ENCODE peak calls at places on chromosomes 13 and 19, in four cellular contexts. G is fibroblast of lung, P is uterus, T is BE2C. O is an unnamed sample. For H3K4me1, the result is how much of the 10 kb centered on the place peaks cover.

GRCh38 chr19:49073514-49074378 is 1.2 kb upstream of the KCNA7 start:
- DNase-seq in P (no peak), T (peak), G (no peak), O (no peak)

GRCh38 chr19:57708641-57709354 is at the start of gene ZNF154:
- DNase-seq in G (peak), T (no peak), P (no peak), O (peak)

GRCh38 chr13:63208811-63209210 is 1793.2 kb upstream of the PCDH20 start:
- DNase-seq in G (peak), P (no peak), T (no peak), O (no peak)

GRCh38 chr13:45749026-45749759 is 47.1 kb downstream of the CBY2 start:
- DNase-seq in G (no peak), T (no peak), P (no peak), O (no peak)

GRCh38 chr13:48094404-48094780 is 512 bp downstream of the MED4 start:
- DNase-seq in G (peak), T (peak), P (no peak), O (no peak)

GRCh38 chr13:24511824-24512207 is 762 bp downstream of the PARP4 start:
- DNase-seq in P (no peak), G (no peak), T (no peak), O (no peak)

GRCh38 chr19:11225815-11226214 is 13.6 kb upstream of the ANGPTL8 start:
- DNase-seq in P (no peak), T (no peak), G (no peak), O (no peak)

GRCh38 chr19:20787766-20788165 is 11.7 kb downstream of the ZNF66 start:
- DNase-seq in T (no peak), G (peak), P (no peak), O (no peak)

GRCh38 chr13:82961757-82962156 is 920.5 kb downstream of the SLITRK1 start:
- DNase-seq in G (no peak), P (no peak), T (no peak), O (no peak)

GRCh38 chr19:3586124-3586626 is 897 bp downstream of the GIPC3 start:
- DNase-seq in G (no peak), P (no peak), T (peak), O (no peak)

GRCh38 chr13:43141685-43142084 is 118.3 kb downstream of the DNAJC15 start:
- DNase-seq in G (no peak), T (no peak), P (no peak), O (no peak)

GRCh38 chr13:50990540-50991506 is 81.2 kb downstream of the RNASEH2B start:
- DNase-seq in P (peak), T (peak), G (peak), O (peak)

GRCh38 chr19:355134-355533 is 10.5 kb upstream of the MIER2 start:
- DNase-seq in G (no peak), P (peak), T (no peak), O (no peak)

GRCh38 chr13:50847501-50847900 is 4.0 kb upstream of the DLEU7 start:
- DNase-seq in P (no peak), G (no peak), T (no peak), O (no peak)

GRCh38 chr13:30308548-30308947 is 1.2 kb upstream of the KATNAL1 start:
- DNase-seq in P (no peak), T (no peak), G (peak), O (no peak)

GRCh38 chr13:32587774-32588165 is 1.5 kb downstream of the PDS5B start:
- DNase-seq in T (no peak), P (no peak), G (peak), O (no peak)

GRCh38 chr19:39405930-39406655 is 554 bp upstream of the ZFP36 start:
- DNase-seq in G (no peak), P (no peak), T (no peak), O (no peak)

GRCh38 chr19:7706662-7707454 is 4.9 kb upstream of the FCER2 start:
- DNase-seq in P (no peak), T (no peak), G (no peak), O (no peak)

GRCh38 chr13:102399791-102400618 is 1.8 kb downstream of the FGF14 start:
- DNase-seq in G (no peak), P (no peak), T (peak), O (peak)

GRCh38 chr19:28012361-28012760 is 1200.6 kb downstream of the UQCRFS1 start:
- DNase-seq in G (no peak), P (no peak), T (no peak), O (no peak)

GRCh38 chr19:5059191-5059579 is 90.3 kb downstream of the KDM4B start:
- DNase-seq in P (no peak), T (no peak), G (no peak), O (no peak)

GRCh38 chr19:16262618-16263017 is 62.0 kb upstream of the KLF2 start:
- DNase-seq in P (no peak), G (no peak), T (peak), O (no peak)

GRCh38 chr19:18785179-18786124 is 5.7 kb downstream of the COMP start:
- DNase-seq in T (peak), P (peak), G (peak), O (peak)

GRCh38 chr13:77697208-77698103 is at the start of gene SLAIN1:
- DNase-seq in G (peak), T (peak), P (peak), O (peak)

GRCh38 chr19:40716031-40716654 is 543 bp downstream of the COQ8B start:
- DNase-seq in T (peak), G (no peak), P (peak), O (no peak)

GRCh38 chr19:6765738-6766356 is 1.4 kb downstream of the SH2D3A start:
- DNase-seq in T (no peak), P (no peak), G (no peak), O (no peak)

GRCh38 chr13:24033527-24034302 is 126.8 kb upstream of the SPATA13 start:
- DNase-seq in P (no peak), T (no peak), G (peak), O (no peak)

GRCh38 chr19:34508540-34508939 is 27.0 kb downstream of the WTIP start:
- DNase-seq in T (no peak), P (no peak), G (no peak), O (no peak)

GRCh38 chr19:54298357-54299125 is 14.4 kb downstream of the LILRA5 start:
- DNase-seq in P (no peak), G (no peak), T (no peak), O (peak)

GRCh38 chr19:16671652-16672274 is 10.8 kb downstream of the TMEM38A start:
- DNase-seq in P (no peak), T (no peak), G (no peak), O (no peak)

GRCh38 chr13:93736111-93736510 is 509.5 kb downstream of the GPC6 start:
- DNase-seq in P (no peak), G (peak), T (no peak), O (no peak)

DNA sequence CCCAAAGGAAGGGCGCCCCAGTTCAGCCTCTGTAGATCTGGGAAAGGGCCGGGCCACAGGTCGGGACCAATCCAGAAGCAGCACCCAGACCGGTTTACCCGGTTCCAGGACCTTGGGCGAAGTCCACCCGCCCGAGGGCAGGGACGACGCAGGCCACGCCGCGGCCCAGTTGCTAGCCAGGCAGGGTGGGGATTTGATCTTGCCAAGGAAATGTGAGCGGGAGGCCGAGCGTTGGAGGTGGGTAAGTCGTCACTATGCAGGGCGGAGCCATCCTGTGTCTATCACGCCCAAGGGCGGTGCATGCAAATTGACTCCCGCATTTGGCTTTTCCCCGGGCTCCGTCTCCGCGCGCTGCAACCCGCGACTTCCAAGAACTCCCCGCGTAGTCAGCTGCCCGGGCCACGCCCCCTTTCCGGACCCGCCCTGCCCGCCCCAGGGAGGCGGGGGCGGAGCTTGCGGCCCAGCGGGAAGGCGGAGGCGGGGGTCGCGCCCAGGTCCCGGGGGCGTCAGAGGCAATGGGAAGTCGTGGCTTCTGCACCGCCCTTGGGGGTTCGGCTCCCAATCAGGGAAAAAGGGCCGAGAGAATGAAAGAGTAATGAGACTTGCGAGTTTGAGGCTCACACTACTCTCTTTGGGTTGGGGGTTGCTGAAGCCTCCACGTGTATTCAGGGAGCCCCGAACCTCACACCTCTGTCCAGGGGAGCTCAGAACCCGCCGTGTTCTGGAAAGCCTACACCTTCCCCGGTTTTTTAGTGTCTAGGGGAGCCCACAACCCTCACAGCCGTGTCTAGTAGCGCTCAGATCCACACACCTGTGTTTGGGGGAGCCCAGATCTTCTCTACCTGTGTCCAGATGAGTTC is 12.8 kb downstream of the IER2 start:
- DNase-seq in T (peak), P (peak), G (peak), O (peak)
- H3K4me1 ChIP-seq in T (under half), P (under half), G (under half), O (under half)

DNA sequence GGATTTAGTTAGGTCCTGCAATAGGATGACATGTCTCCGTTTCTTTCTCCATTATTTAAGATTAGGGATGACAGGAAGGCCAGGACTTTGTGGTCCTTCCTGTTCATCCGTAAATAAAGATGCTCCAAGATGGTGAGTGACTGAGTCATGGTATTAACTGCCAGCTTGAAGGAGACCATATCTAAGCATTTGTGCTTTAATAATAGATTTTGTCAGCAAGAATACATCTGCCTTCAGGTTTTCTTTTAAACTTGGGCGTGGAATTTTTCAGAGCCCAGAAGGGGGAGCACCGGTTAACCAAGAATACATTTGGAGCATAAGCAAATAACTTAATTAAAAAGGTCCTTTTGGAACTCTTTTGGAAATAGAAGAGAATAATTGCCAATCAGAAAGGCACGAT is 68.2 kb downstream of the ARHGAP35 start:
- DNase-seq in P (no peak), G (no peak), T (no peak), O (no peak)
- TF ChIP-seq CTCF in P (no peak), G (peak), T (peak), O (no peak)

GRCh38 chr13:74061939-74062595 is 72.1 kb downstream of the KLF12 start:
- DNase-seq in P (peak), G (peak), T (no peak), O (no peak)
- H3K4me1 ChIP-seq in P (under half), G (under half), T (under half), O (under half)

DNA sequence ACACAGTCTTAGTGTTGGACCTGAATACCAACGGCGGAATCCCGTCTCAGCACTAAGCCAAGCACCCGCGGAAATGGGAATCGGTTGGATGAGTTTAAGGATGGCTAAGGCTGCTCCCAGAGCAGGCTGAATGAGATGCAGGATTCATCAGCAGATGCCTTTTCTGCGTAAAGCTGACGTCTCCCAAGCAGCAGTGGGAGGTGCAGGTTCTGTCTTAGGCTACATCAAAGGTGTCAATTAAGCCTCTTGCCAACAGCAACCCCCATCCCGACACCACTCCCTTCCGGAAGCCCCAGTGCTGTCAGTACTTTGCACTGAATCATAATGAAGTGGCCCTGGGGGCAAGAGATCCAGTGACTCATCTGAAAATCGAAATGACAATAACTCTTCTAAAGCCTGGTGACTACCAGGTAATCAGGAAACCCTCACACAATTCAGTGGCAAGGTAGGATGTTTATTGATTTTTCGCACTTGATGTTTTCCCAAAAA is 275.6 kb downstream of the DCLK1 start:
- DNase-seq in G (peak), T (peak), P (no peak), O (no peak)
- TF ChIP-seq CTCF in G (no peak), T (peak), P (no peak), O (no peak)

DNA sequence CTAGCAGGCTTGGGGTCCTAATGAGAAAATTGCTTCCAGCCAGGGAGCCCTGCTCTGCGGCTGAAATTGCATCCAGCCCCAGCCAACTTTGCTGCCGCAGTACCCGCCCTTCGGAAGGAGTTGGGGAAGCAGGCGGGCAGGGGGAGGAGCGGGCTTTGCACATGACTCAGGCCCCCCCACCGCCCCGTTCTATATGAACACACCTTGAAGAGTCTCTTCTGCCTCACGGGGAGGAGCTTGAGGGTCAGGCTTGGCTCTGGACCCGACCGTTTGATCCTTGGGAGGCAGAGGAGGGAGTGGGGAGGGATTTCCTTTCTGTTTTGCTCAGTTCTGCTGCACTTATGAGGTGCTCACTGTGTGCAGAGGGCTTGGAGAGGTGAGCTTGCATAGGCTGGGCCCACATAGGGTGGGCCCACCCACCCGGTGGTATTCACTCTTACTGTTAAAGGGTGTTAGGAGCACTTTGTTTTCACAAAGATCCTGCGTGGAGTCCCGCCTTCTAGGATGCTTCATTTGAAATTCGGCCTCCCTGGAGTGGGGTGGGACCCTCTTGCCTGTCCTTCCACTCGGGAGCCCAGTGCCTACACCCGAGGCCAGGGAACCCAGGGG is 46.5 kb downstream of the LYL1 start:
- DNase-seq in G (peak), T (no peak), P (peak), O (peak)
- H3K4me1 ChIP-seq in G (half or more), T (half or more), P (under half), O (half or more)

GRCh38 chr19:45250216-45250831 is 747 bp upstream of the MARK4 start:
- DNase-seq in P (no peak), T (no peak), G (no peak), O (no peak)

GRCh38 chr19:45253396-45254027 is 2.4 kb downstream of the MARK4 start:
- DNase-seq in T (no peak), P (no peak), G (peak), O (no peak)

GRCh38 chr19:45249261-45250033 is 1.6 kb upstream of the MARK4 start:
- DNase-seq in P (no peak), T (no peak), G (no peak), O (no peak)

GRCh38 chr19:45250832-45251451 is at the start of gene MARK4:
- DNase-seq in P (peak), T (peak), G (peak), O (peak)

DNA sequence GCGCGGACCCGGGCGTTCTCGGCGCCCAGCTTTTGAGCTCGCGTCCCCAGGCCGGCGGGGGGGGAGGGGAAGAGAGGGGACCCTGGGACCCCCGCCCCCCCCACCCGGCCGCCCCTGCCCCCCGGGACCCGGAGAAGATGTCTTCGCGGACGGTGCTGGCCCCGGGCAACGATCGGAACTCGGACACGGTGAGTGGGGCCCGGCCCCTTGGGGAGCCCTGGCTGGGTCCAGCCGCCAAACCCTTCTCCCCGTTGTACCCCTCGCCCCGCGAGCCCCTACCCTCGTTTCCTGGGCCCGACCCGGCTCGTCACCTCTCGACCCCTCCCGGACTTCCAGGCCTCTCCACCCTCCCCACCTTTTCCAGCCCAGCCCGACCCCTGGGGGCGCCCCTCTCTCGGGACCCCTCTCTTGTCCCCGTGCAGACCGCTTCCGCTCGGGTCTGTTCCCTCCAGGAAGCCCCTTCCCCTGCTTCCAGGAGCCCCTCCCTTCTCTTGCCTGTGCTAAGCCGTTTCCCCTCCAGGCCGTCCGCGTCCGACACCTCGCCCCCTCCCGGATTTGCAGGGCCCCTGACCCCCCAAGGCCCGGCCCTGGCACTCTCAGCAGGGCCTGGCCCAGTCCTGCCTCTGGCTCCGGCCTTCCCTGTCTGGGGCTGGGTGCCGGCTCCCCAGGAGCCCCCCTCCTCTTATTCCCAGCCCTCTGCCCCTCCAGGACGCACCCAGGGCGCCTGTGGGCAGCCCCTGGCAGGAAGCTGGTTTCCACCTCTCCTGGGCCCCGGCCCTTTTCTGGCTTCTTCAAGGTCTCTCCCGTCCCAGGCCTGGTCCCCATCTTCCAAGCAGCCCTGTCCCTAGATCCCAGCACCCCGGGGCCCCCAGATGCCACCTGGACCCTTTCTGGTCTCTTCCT is 632 bp downstream of the MARK4 start:
- DNase-seq in T (no peak), P (no peak), G (no peak), O (no peak)
- TF ChIP-seq CTCF in T (no peak), P (no peak), G (no peak), O (no peak)

O was measured in sigmoid colon.